ENCODE peak calls at places on chromosomes 7 and 10, in five cellular contexts. W, S, P, L and R are unnamed samples.

GRCh38 chr7:75639071-75639892 is 99.5 kb downstream of the HIP1 start:
- DNase-seq in W (peak), P (no peak), S (no peak), L (peak), R (peak)

GRCh38 chr10:133315847-133316246 is 7.1 kb downstream of the ZNF511 start:
- DNase-seq in L (no peak), S (no peak), P (no peak), W (no peak), R (peak)

GRCh38 chr10:28925154-28925663 is 247.9 kb downstream of the BAMBI start:
- DNase-seq in L (no peak), W (no peak), P (no peak), S (no peak), R (no peak)

GRCh38 chr7:107708956-107709355 is 35.0 kb upstream of the CBLL1 start:
- DNase-seq in W (no peak), P (no peak), L (no peak), S (no peak), R (no peak)

GRCh38 chr7:40715053-40715430 is 580.2 kb downstream of the SUGCT start:
- DNase-seq in W (no peak), P (no peak), L (no peak), S (no peak), R (no peak)

GRCh38 chr10:98376485-98376884 is 38.5 kb downstream of the PYROXD2 start:
- DNase-seq in L (no peak), W (no peak), S (no peak), P (no peak), R (peak)

GRCh38 chr10:74055383-74056065 is 57.6 kb downstream of the VCL start:
- DNase-seq in L (no peak), P (no peak), S (no peak), W (no peak), R (no peak)

GRCh38 chr7:34060548-34060947 is 155.2 kb downstream of the BMPER start:
- DNase-seq in P (no peak), S (no peak), W (no peak), L (no peak), R (no peak)

GRCh38 chr10:86401588-86402282 is 35.1 kb upstream of the GRID1 start:
- DNase-seq in L (peak), W (no peak), P (no peak), S (no peak), R (no peak)

GRCh38 chr10:132186488-132187413 is at the start of gene DPYSL4:
- DNase-seq in W (peak), P (no peak), L (peak), S (no peak), R (peak)

GRCh38 chr7:2157473-2158279 is 75.1 kb downstream of the MAD1L1 start:
- DNase-seq in S (no peak), W (no peak), P (no peak), L (no peak), R (peak)

GRCh38 chr10:125550362-125550761 is 132.6 kb downstream of the TEX36 start:
- DNase-seq in W (no peak), P (no peak), L (no peak), S (no peak), R (no peak)

GRCh38 chr10:79094412-79095175 is 25.8 kb downstream of the ZMIZ1 start:
- DNase-seq in L (no peak), W (no peak), P (no peak), S (no peak), R (no peak)

GRCh38 chr10:12564173-12564572 is 214.8 kb downstream of the CAMK1D start:
- DNase-seq in P (no peak), S (no peak), W (no peak), L (no peak), R (no peak)

GRCh38 chr10:61271127-61271780 is 181.9 kb downstream of the TMEM26 start:
- DNase-seq in S (no peak), W (no peak), P (no peak), L (no peak), R (peak)

GRCh38 chr10:97444212-97444611 is 1.6 kb downstream of the EXOSC1 start:
- DNase-seq in P (no peak), S (no peak), W (no peak), L (no peak), R (no peak)

GRCh38 chr7:33748793-33749192 is 156.5 kb upstream of the BMPER start:
- DNase-seq in S (no peak), L (no peak), P (no peak), W (no peak), R (no peak)

GRCh38 chr7:44561962-44562621 is 11.6 kb downstream of the DDX56 start:
- DNase-seq in P (no peak), L (no peak), S (no peak), W (peak), R (no peak)

GRCh38 chr7:11539853-11540252 is 292.1 kb downstream of the THSD7A start:
- DNase-seq in W (no peak), S (no peak), P (no peak), L (no peak), R (no peak)

GRCh38 chr10:92816106-92816505 is 32.2 kb upstream of the EXOC6 start:
- DNase-seq in P (no peak), S (no peak), L (no peak), W (no peak), R (no peak)

GRCh38 chr10:23521735-23522134 is 82.9 kb downstream of the OTUD1 start:
- DNase-seq in L (no peak), S (no peak), W (no peak), P (no peak), R (no peak)

GRCh38 chr10:23512355-23513058 is 73.6 kb downstream of the OTUD1 start:
- DNase-seq in L (no peak), P (no peak), W (peak), S (peak), R (peak)

GRCh38 chr10:23514321-23514720 is 75.4 kb downstream of the OTUD1 start:
- DNase-seq in S (no peak), W (no peak), P (no peak), L (no peak), R (no peak)

GRCh38 chr10:23517155-23517554 is 78.3 kb downstream of the OTUD1 start:
- DNase-seq in W (no peak), L (no peak), P (no peak), S (no peak), R (no peak)

DNA sequence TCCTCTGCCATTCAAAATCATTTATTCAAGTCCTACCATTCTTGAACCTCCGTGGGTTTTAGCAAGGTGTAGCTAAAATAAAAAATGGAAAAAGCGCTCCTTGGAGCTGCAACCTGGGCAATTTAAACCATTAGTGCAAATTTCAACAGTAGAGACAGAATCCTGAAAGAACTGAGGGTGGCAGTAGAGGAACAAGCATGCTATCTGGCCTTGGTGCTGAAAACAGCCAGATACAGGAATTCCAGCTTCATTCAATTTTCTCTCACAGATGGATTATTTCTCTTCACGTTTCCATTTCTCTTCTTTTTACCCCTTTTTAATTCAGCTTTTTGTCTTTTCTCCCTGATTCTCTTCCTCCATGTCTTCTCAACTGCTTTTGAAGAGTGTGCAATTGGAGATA is 77.7 kb downstream of the OTUD1 start:
- DNase-seq in W (peak), L (peak), S (no peak), P (no peak), R (peak)
- TF ChIP-seq JUND in W (no peak), L (no peak), S (no peak), P (no peak), R (no peak)

DNA sequence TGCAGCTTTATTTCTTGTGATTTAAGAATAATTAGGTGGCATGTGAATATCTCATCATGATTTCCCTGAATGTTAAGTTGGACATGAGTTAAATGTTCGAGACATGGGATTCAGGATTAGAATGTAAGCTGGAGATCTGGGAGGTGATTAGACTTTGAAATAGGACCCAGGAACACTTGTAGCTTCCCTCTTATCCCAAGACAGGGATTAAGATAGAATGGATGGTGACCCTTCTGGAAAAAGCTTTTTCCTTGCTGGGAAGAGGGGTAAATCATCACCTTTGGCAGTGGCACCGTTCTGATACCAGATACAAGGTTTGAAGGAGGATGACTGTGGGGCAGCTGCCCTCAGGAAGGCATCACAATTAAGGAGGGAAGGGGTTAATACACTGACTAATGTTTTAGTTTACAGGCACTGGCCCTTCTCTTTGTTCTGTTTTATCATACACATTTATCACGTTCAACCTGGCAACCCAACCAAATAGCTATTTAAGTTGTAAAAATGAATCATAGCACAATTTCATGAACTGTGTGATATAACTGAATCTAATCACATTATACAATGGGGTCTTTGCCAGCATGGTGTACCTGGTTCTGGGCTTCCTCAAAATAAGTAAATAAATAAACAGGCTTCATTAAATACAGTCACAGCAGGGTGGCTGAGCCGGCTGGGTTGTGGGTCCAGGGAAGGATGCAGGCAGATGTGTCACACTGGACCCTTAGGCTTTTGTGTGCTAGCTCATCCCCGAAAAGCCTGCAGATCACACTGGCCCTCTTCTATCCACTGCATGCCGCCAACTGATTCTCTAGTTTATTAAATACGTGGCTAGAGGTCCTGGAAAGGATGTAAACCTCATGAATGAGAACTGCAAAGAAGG is 212.8 kb downstream of the LRMDA start:
- DNase-seq in L (peak), S (no peak), P (no peak), W (no peak), R (no peak)
- TF ChIP-seq JUND in L (no peak), S (no peak), P (no peak), W (no peak), R (no peak)

GRCh38 chr7:129947701-129948100 is 5.1 kb downstream of the UBE2H start:
- DNase-seq in P (no peak), W (no peak), L (no peak), S (no peak), R (no peak)

GRCh38 chr7:129948877-129949291 is 3.9 kb downstream of the UBE2H start:
- DNase-seq in S (peak), L (peak), P (peak), W (peak), R (peak)

GRCh38 chr7:129947001-129947400 is 5.8 kb downstream of the UBE2H start:
- DNase-seq in S (no peak), W (no peak), L (no peak), P (no peak), R (no peak)

GRCh38 chr7:129948338-129948737 is 4.4 kb downstream of the UBE2H start:
- DNase-seq in S (no peak), W (no peak), P (no peak), L (no peak), R (no peak)

DNA sequence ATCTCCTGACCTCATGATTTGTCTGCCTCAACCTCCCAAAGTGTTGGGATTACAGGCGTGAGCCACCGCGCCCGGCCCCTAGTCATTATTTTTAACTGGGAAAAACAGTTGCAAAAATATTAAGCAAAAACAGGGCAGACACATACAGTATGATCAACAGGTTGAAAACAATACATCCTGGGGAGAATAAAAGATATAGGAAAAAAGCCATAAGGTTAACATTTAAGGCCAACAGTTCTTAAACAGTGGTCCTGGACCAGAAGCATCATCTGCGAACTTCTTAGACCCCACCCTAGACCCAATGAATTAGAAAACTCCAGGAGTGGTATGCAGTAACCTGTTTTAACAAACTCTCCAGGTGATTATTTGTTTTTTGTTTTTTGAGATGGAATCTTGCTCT is 6.5 kb downstream of the UBE2H start:
- DNase-seq in S (no peak), L (no peak), W (no peak), P (no peak), R (no peak)
- TF ChIP-seq JUND in S (no peak), L (no peak), W (no peak), P (no peak), R (no peak)

GRCh38 chr7:115060095-115060830 is 138.4 kb downstream of the MDFIC start:
- DNase-seq in P (no peak), S (no peak), L (no peak), W (no peak), R (no peak)
- TF ChIP-seq JUND in P (no peak), S (no peak), L (no peak), W (no peak), R (no peak)

GRCh38 chr7:139159900-139160675 is 50.6 kb upstream of the ZC3HAV1 start:
- DNase-seq in P (no peak), L (no peak), W (no peak), S (peak), R (no peak)
- TF ChIP-seq JUND in P (no peak), L (no peak), W (no peak), S (no peak), R (no peak)

GRCh38 chr7:116446179-116446855 is 53.2 kb upstream of the CAV2 start:
- DNase-seq in P (no peak), S (no peak), W (peak), L (no peak), R (no peak)
- TF ChIP-seq JUND in P (no peak), S (no peak), W (no peak), L (no peak), R (no peak)